ENCODE peak calls at places on chromosome 21, in six cellular contexts. F is caudate nucleus; G is stimulated activated CD8-positive, alpha-beta memory T cell treated with anti-CD3 and anti-CD28 coated beads, Interleukin-4, amount 100 ng/mL, for 24 hours; E is AG08395; R is cardiac muscle cell; L is Calu3. Q is an unnamed sample.

GRCh38 chr21:41783476-41784150 is 16.8 kb upstream of the RIPK4 start:
- DNase-seq in F (no peak), G (no peak), E (no peak), R (no peak), L (peak), Q (no peak)

GRCh38 chr21:25005388-25005787 is 601.9 kb downstream of the MRPL39 start:
- DNase-seq in F (no peak), G (no peak), E (peak), R (no peak), L (no peak), Q (peak)

GRCh38 chr21:34693192-34693810 is 24.5 kb downstream of the CLIC6 start:
- DNase-seq in F (no peak), G (no peak), E (peak), R (peak), L (peak), Q (peak)

GRCh38 chr21:45471229-45472052 is 66.5 kb downstream of the COL18A1 start:
- DNase-seq in F (no peak), G (no peak), E (peak), R (no peak), L (peak), Q (peak)

GRCh38 chr21:32448803-32449594 is 36.5 kb downstream of the EVA1C start:
- DNase-seq in F (no peak), G (no peak), E (no peak), R (no peak), L (no peak), Q (peak)

GRCh38 chr21:17053321-17053720 is 459.5 kb upstream of the CXADR start:
- DNase-seq in F (no peak), G (no peak), E (no peak), R (no peak), L (no peak), Q (no peak)

GRCh38 chr21:16800536-16800935 is 712.3 kb upstream of the CXADR start:
- DNase-seq in F (no peak), G (no peak), E (no peak), R (no peak), L (no peak), Q (no peak)

GRCh38 chr21:46121286-46122221 is 23.6 kb downstream of the COL6A2 start:
- DNase-seq in F (no peak), G (no peak), E (no peak), R (no peak), L (no peak), Q (no peak)

GRCh38 chr21:37555672-37556261 is 189.2 kb downstream of the DYRK1A start:
- DNase-seq in F (no peak), G (no peak), E (no peak), R (peak), L (no peak), Q (no peak)

GRCh38 chr21:33402011-33402979 is 918 bp upstream of the IFNGR2 start:
- DNase-seq in F (peak), G (no peak), E (peak), R (peak), L (no peak), Q (peak)

GRCh38 chr21:43369124-43369523 is 57.8 kb downstream of the SIK1 start:
- DNase-seq in F (no peak), G (no peak), E (peak), R (no peak), L (no peak), Q (peak)

GRCh38 chr21:44428281-44428942 is 26.9 kb upstream of the LRRC3 start:
- DNase-seq in F (no peak), G (no peak), E (no peak), R (no peak), L (peak), Q (no peak)

GRCh38 chr21:46064870-46065214 is 33.1 kb upstream of the COL6A2 start:
- DNase-seq in F (no peak), G (no peak), E (no peak), R (no peak), L (no peak), Q (no peak)

GRCh38 chr21:17438642-17439041 is 74.2 kb upstream of the CXADR start:
- DNase-seq in F (no peak), G (no peak), E (no peak), R (peak), L (no peak), Q (no peak)

GRCh38 chr21:41957991-41958766 is 4.4 kb upstream of the C2CD2 start:
- DNase-seq in F (no peak), G (no peak), E (peak), R (peak), L (peak), Q (peak)

GRCh38 chr21:36156815-36157670 is at the start of gene DOP1B:
- DNase-seq in F (no peak), G (peak), E (no peak), R (no peak), L (no peak), Q (no peak)

GRCh38 chr21:28159396-28159795 is 833.3 kb downstream of the LTN1 start:
- DNase-seq in F (no peak), G (no peak), E (no peak), R (no peak), L (no peak), Q (no peak)

GRCh38 chr21:28788030-28788429 is 204.6 kb downstream of the LTN1 start:
- DNase-seq in F (no peak), G (no peak), E (no peak), R (no peak), L (no peak), Q (no peak)